ENCODE peak calls at places on chromosomes 3 and 15, in six cellular contexts. Q is AG08395, U is HTR-8/SVneo, B is fibroblast of pulmonary artery, T is adrenal gland, O is fibroblast of mammary gland. A is an unnamed sample.

GRCh38 chr3:48002787-48003186 is 13.4 kb downstream of the MAP4 start:
- DNase-seq in Q (no peak), U (no peak), B (no peak), T (no peak), O (no peak), A (no peak)

GRCh38 chr15:89112341-89112971 is 24.2 kb downstream of the ABHD2 start:
- DNase-seq in Q (peak), U (no peak), B (no peak), T (peak), O (peak), A (peak)

GRCh38 chr15:85793641-85794597 is 806 bp downstream of the KLHL25 start:
- DNase-seq in Q (peak), U (no peak), B (peak), T (peak), O (peak), A (peak)

GRCh38 chr3:160081958-160082533 is 93.4 kb downstream of the IL12A start:
- DNase-seq in Q (no peak), U (no peak), B (no peak), T (no peak), O (no peak), A (no peak)

GRCh38 chr3:133662256-133662773 is 574 bp upstream of the TOPBP1 start:
- DNase-seq in Q (peak), U (peak), B (peak), T (no peak), O (peak), A (peak)

GRCh38 chr15:43100971-43101370 is 4.9 kb downstream of the UBR1 start:
- DNase-seq in Q (no peak), U (no peak), B (no peak), T (no peak), O (no peak), A (no peak)

GRCh38 chr3:180330440-180330839 is 271.5 kb upstream of the TTC14 start:
- DNase-seq in Q (no peak), U (no peak), B (no peak), T (no peak), O (no peak), A (no peak)

GRCh38 chr3:42412526-42413155 is 2.2 kb upstream of the LYZL4 start:
- DNase-seq in Q (no peak), U (no peak), B (no peak), T (no peak), O (no peak), A (no peak)

GRCh38 chr15:28955686-28956421 is 70.1 kb downstream of the APBA2 start:
- DNase-seq in Q (no peak), U (peak), B (peak), T (no peak), O (peak), A (peak)

GRCh38 chr15:50531763-50532162 is 14.7 kb downstream of the USP50 start:
- DNase-seq in Q (no peak), U (no peak), B (no peak), T (no peak), O (no peak), A (no peak)

GRCh38 chr3:65604863-65605526 is 433.7 kb downstream of the MAGI1 start:
- DNase-seq in Q (peak), U (no peak), B (peak), T (no peak), O (peak), A (peak)

GRCh38 chr15:66644815-66645345 is 57.2 kb upstream of the SMAD6 start:
- DNase-seq in Q (peak), U (no peak), B (peak), T (no peak), O (peak), A (peak)

GRCh38 chr3:160312014-160312624 is 86.9 kb downstream of the C3orf80 start:
- DNase-seq in Q (no peak), U (no peak), B (no peak), T (no peak), O (no peak), A (no peak)

GRCh38 chr3:186287723-186288122 is 74.3 kb downstream of the DGKG start:
- DNase-seq in Q (peak), U (no peak), B (peak), T (no peak), O (peak), A (peak)

GRCh38 chr15:88744548-88745020 is 58.7 kb upstream of the ACAN start:
- DNase-seq in Q (no peak), U (peak), B (peak), T (no peak), O (no peak), A (no peak)

GRCh38 chr3:170740726-170741591 is 129.0 kb downstream of the RPL22L1 start:
- DNase-seq in Q (peak), U (peak), B (peak), T (no peak), O (peak), A (peak)

GRCh38 chr3:50057756-50058155 is 31.0 kb upstream of the RBM5 start:
- DNase-seq in Q (no peak), U (no peak), B (no peak), T (no peak), O (no peak), A (no peak)

GRCh38 chr15:58962662-58963565 is 24.5 kb upstream of the RNF111 start:
- DNase-seq in Q (no peak), U (no peak), B (no peak), T (no peak), O (no peak), A (no peak)

GRCh38 chr3:94036909-94037507 is 8.6 kb upstream of the STX19 start:
- DNase-seq in Q (peak), U (peak), B (peak), T (no peak), O (peak), A (peak)